ENCODE peak calls at places on chromosome 19, in four cellular contexts. F is GM12878, M is retinal pigment epithelial cell, T is heart right ventricle. R is an unnamed sample.

GRCh38 chr19:16368385-16369305 is 44.0 kb downstream of the KLF2 start:
- DNase-seq in F (no peak), M (no peak), T (no peak), R (no peak)

GRCh38 chr19:30116984-30117555 is 175.0 kb downstream of the URI1 start:
- DNase-seq in F (no peak), M (no peak), T (no peak), R (no peak)

GRCh38 chr19:56836059-56836458 is 4.5 kb downstream of the PEG3 start:
- DNase-seq in F (no peak), M (no peak), T (no peak), R (no peak)

GRCh38 chr19:45919678-45920077 is 5.1 kb upstream of the NANOS2 start:
- DNase-seq in F (no peak), M (no peak), T (no peak), R (no peak)

GRCh38 chr19:21709464-21709863 is 57.9 kb downstream of the ZNF100 start:
- DNase-seq in F (no peak), M (no peak), T (no peak), R (no peak)

GRCh38 chr19:28504139-28504538 is 708.8 kb downstream of the UQCRFS1 start:
- DNase-seq in F (no peak), M (no peak), T (no peak), R (no peak)

GRCh38 chr19:19542507-19542906 is 4.4 kb downstream of the CILP2 start:
- DNase-seq in F (no peak), M (no peak), T (no peak), R (no peak)

GRCh38 chr19:49017041-49017665 is at the start of gene LHB:
- DNase-seq in F (no peak), M (no peak), T (no peak), R (no peak)

GRCh38 chr19:3403489-3404323 is 37.3 kb downstream of the NFIC start:
- DNase-seq in F (no peak), M (peak), T (peak), R (peak)

GRCh38 chr19:37127999-37128820 is 44.3 kb downstream of the ZNF585A start:
- DNase-seq in F (no peak), M (no peak), T (no peak), R (no peak)

GRCh38 chr19:14369399-14370168 is 11.7 kb upstream of the ADGRE5 start:
- DNase-seq in F (no peak), M (no peak), T (peak), R (peak)

GRCh38 chr19:34082289-34083077 is 89.8 kb upstream of the LSM14A start:
- DNase-seq in F (no peak), M (no peak), T (no peak), R (peak)

GRCh38 chr19:33429891-33430673 is 56.6 kb downstream of the CEBPG start:
- DNase-seq in F (no peak), M (no peak), T (no peak), R (no peak)

GRCh38 chr19:12705654-12706331 is 9.4 kb upstream of the FBXW9 start:
- DNase-seq in F (no peak), M (no peak), T (no peak), R (no peak)

GRCh38 chr19:46077815-46078167 is 37.0 kb upstream of the IGFL4 start:
- DNase-seq in F (no peak), M (no peak), T (no peak), R (no peak)

GRCh38 chr19:34313188-34313587 is 51.8 kb upstream of the GPI start:
- DNase-seq in F (no peak), M (no peak), T (peak), R (peak)

GRCh38 chr19:42348211-42348610 is 22.8 kb downstream of the MEGF8 start:
- DNase-seq in F (no peak), M (no peak), T (no peak), R (no peak)

GRCh38 chr19:50626796-50627195 is 12.9 kb downstream of the SYT3 start:
- DNase-seq in F (no peak), M (no peak), T (no peak), R (no peak)

GRCh38 chr19:41939861-41940442 is 11.7 kb upstream of the ERFL start:
- DNase-seq in F (no peak), M (no peak), T (no peak), R (no peak)

GRCh38 chr19:53537523-53538377 is at the start of gene ZNF331:
- DNase-seq in F (peak), M (no peak), T (peak), R (peak)

GRCh38 chr19:52138614-52139290 is 986 bp downstream of the ZNF616 start:
- DNase-seq in F (no peak), M (no peak), T (peak), R (no peak)

GRCh38 chr19:46232468-46232867 is 2.9 kb downstream of the IGFL1 start:
- DNase-seq in F (no peak), M (no peak), T (no peak), R (no peak)

GRCh38 chr19:629961-630714 is 3.2 kb downstream of the POLRMT start:
- DNase-seq in F (no peak), M (no peak), T (no peak), R (no peak)

GRCh38 chr19:50861025-50861424 is 6.3 kb downstream of the KLK3 start:
- DNase-seq in F (no peak), M (no peak), T (no peak), R (no peak)

GRCh38 chr19:12778020-12778904 is 2.9 kb upstream of the HOOK2 start:
- DNase-seq in F (no peak), M (no peak), T (peak), R (peak)

GRCh38 chr19:48194041-48194871 is 23.8 kb downstream of the ZSWIM9 start:
- DNase-seq in F (no peak), M (no peak), T (no peak), R (no peak)

GRCh38 chr19:6065685-6066365 is 44.5 kb downstream of the RFX2 start:
- DNase-seq in F (no peak), M (no peak), T (peak), R (peak)

GRCh38 chr19:45423589-45424190 is at the start of gene ERCC1:
- DNase-seq in F (peak), M (peak), T (peak), R (peak)

GRCh38 chr19:33580026-33580644 is 41.6 kb upstream of the CHST8 start:
- DNase-seq in F (no peak), M (no peak), T (no peak), R (no peak)

GRCh38 chr19:609001-609340 is 19.3 kb downstream of the HCN2 start:
- DNase-seq in F (no peak), M (peak), T (no peak), R (no peak)

GRCh38 chr19:56842421-56842820 is 1.9 kb upstream of the PEG3 start:
- DNase-seq in F (no peak), M (no peak), T (no peak), R (no peak)

GRCh38 chr19:7450243-7451223 is 38.3 kb downstream of the PEX11G start:
- DNase-seq in F (peak), M (no peak), T (no peak), R (peak)

GRCh38 chr19:51391073-51391611 is 751 bp upstream of the C19orf84 start:
- DNase-seq in F (no peak), M (no peak), T (no peak), R (no peak)

GRCh38 chr19:5530701-5531100 is 37.1 kb downstream of the TINCR start:
- DNase-seq in F (no peak), M (no peak), T (no peak), R (no peak)

GRCh38 chr19:31303262-31303815 is 45.9 kb downstream of the TSHZ3 start:
- DNase-seq in F (no peak), M (no peak), T (no peak), R (no peak)

GRCh38 chr19:42693760-42694350 is 46.4 kb downstream of the PSG3 start:
- DNase-seq in F (no peak), M (peak), T (no peak), R (peak)

GRCh38 chr19:54188224-54188871 is 1.0 kb downstream of the MBOAT7 start:
- DNase-seq in F (no peak), M (no peak), T (no peak), R (peak)

GRCh38 chr19:35409191-35409590 is 38.3 kb downstream of the GPR42 start:
- DNase-seq in F (no peak), M (no peak), T (no peak), R (no peak)
- H3K4me3 ChIP-seq in F (peak), M (no peak), T (no peak), R (no peak)

GRCh38 chr19:38531515-38531914 is 86.2 kb downstream of the MAP4K1 start:
- DNase-seq in F (no peak), M (no peak), T (no peak), R (no peak)

GRCh38 chr19:38527466-38528136 is 90.2 kb downstream of the MAP4K1 start:
- DNase-seq in F (no peak), M (no peak), T (no peak), R (no peak)

GRCh38 chr19:38528931-38529330 is 88.8 kb downstream of the MAP4K1 start:
- DNase-seq in F (no peak), M (no peak), T (no peak), R (no peak)

GRCh38 chr19:38528213-38528755 is 89.5 kb downstream of the MAP4K1 start:
- DNase-seq in F (no peak), M (no peak), T (no peak), R (no peak)

GRCh38 chr19:38529610-38530009 is 88.1 kb downstream of the MAP4K1 start:
- DNase-seq in F (no peak), M (no peak), T (no peak), R (no peak)
- TF ChIP-seq CTCF in F (no peak), M (no peak), T (no peak), R (no peak)

GRCh38 chr19:55368701-55369563 is 1.3 kb downstream of the IL11 start:
- DNase-seq in F (no peak), M (no peak), T (no peak), R (peak)
- H3K4me3 ChIP-seq in F (no peak), M (peak), T (peak), R (peak)

GRCh38 chr19:10092648-10093294 is 6.7 kb downstream of the SHFL start:
- DNase-seq in F (no peak), M (no peak), T (no peak), R (no peak)

GRCh38 chr19:10093295-10094186 is 7.4 kb downstream of the SHFL start:
- DNase-seq in F (no peak), M (no peak), T (no peak), R (no peak)

GRCh38 chr19:10095622-10095947 is 6.9 kb downstream of the ANGPTL6 start:
- DNase-seq in F (no peak), M (no peak), T (no peak), R (no peak)

GRCh38 chr19:10096615-10096963 is 5.9 kb downstream of the ANGPTL6 start:
- DNase-seq in F (no peak), M (no peak), T (no peak), R (no peak)

DNA sequence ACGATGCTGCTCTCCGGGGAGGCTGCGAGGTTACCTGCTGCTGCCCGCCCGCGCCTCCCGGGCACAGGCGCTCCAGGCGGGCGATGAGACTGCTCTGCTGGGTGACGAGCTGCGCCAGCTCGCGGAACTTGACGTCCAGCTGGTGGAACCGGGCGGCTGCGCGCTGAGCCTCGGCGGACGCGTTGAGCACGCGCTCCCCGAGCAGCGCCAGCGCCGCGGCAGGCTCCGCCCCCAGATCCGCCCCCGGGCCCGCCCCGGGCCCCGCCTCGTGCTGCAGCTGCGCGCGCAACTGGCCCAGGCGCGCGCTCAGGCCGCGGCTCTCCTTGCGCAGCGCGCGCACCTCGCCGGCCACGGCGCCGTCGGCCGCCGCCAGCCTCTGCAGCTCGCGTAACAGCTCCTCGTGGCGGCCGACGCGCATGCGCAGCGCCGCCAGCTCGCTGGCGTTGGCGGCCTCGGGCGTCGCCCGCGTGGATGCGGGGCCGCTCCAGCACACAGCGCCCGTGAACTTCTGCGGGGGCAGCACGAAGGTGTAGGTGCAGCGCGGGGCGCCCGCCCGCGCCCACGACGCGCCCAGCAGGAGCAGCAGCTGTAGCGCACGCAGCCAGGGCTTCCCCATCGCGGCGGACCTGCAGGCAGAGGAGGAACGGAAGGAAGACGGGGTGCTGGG is 6.4 kb downstream of the ANGPTL6 start:
- DNase-seq in F (no peak), M (peak), T (peak), R (peak)
- TF ChIP-seq CTCF in F (no peak), M (no peak), T (no peak), R (no peak)

DNA sequence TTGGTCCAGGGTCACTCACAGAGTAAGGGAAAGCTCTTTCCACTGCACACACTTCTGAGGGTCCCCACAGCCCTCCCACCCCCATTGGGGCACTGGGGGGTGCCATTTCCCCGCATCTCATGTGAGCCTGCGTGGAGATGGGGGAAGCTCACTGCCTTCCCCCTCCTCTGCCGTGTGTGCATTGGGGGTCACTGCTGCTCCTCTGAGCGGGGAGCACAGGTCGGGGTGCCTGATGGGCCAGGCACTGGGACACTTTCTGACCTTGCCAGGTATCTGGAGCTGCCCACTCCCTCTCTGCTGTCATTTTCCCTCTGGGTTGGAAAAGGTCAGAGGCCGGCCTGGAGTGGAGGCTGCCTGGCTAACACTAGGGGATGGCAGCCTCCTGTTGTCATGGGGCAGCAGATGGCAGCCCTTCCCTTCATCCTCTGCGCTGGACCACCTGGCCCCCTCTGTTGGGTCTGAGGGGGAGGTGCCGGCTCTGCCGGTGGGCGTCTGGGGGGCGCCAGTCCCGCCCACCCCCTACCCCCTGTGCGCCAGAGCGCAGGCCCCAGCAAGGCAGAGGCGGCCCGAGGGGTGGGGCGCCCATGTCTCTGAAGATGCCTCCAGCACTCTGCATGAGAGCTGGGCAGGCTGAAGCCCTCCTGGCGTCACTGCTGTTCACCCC is 9.1 kb downstream of the SSBP4 start:
- DNase-seq in F (no peak), M (no peak), T (no peak), R (no peak)
- H3K4me3 ChIP-seq in F (no peak), M (peak), T (no peak), R (no peak)

GRCh38 chr19:10555613-10555979 is 10.2 kb downstream of the KRI1 start:
- DNase-seq in F (no peak), M (no peak), T (no peak), R (no peak)

GRCh38 chr19:10553943-10554381 is 10.3 kb downstream of the ATG4D start:
- DNase-seq in F (peak), M (no peak), T (no peak), R (no peak)

GRCh38 chr19:10552596-10553053 is 8.9 kb downstream of the ATG4D start:
- DNase-seq in F (no peak), M (no peak), T (no peak), R (no peak)

GRCh38 chr19:10553087-10553667 is 9.5 kb downstream of the ATG4D start:
- DNase-seq in F (no peak), M (no peak), T (no peak), R (no peak)

DNA sequence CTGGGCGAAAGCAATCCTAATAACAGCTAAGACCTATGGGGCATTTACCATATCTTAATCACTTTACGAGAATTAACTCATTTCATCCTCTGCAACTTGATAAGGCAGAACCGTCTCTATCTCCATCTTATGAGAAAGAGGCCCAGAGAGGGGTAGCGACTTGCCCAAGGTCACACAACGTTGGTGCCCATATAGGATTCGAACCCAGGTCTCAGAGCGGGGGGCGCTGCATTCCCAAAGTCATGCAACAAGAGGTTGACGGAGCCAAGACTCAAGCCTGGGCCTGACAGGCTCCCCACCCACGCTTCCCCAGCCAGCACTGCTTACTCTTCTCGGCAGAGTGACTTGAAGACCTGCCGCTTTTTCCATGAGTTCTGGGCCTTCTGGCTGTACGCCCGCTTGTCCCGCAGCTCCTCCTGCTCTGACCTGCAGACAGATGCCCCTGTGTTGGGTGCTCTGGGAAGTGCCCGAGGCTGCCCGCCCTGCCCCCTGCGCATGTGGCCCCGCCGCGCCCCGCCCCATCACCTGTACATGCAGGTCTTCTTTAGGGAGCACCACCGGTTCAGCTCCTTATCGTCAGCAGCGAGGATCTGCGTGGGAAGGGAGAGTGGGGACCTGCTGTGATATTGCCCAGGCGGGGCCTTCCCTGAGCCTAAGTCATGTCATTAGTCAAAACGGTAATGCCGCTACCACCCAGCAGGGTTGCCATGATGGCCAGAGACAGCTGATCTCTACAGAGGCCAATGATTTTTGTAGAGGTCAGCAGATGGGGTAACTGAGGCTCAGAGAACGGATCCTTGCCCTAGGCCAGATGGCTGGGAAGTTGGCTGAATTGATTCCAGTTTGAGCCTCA is 10.8 kb downstream of the KRI1 start:
- DNase-seq in F (no peak), M (no peak), T (no peak), R (no peak)
- TF ChIP-seq CTCF in F (no peak), M (peak), T (no peak), R (no peak)

GRCh38 chr19:43695985-43696729 is 19.7 kb upstream of the IRGC start:
- DNase-seq in F (no peak), M (no peak), T (no peak), R (no peak)
- H3K4me3 ChIP-seq in F (no peak), M (no peak), T (no peak), R (no peak)

GRCh38 chr19:2063824-2064223 is 12.8 kb upstream of the MKNK2 start:
- DNase-seq in F (no peak), M (no peak), T (no peak), R (no peak)

GRCh38 chr19:2064395-2064787 is 13.3 kb upstream of the MKNK2 start:
- DNase-seq in F (no peak), M (no peak), T (no peak), R (no peak)

GRCh38 chr19:2061936-2062729 is 11.1 kb upstream of the MKNK2 start:
- DNase-seq in F (no peak), M (no peak), T (no peak), R (no peak)

GRCh38 chr19:2062770-2063169 is 11.7 kb upstream of the MKNK2 start:
- DNase-seq in F (no peak), M (no peak), T (no peak), R (no peak)

GRCh38 chr19:2064788-2065524 is 13.9 kb upstream of the MKNK2 start:
- DNase-seq in F (no peak), M (no peak), T (no peak), R (peak)
- TF ChIP-seq CTCF in F (no peak), M (no peak), T (no peak), R (peak)

GRCh38 chr19:10231624-10232228 is 595 bp upstream of the S1PR2 start:
- DNase-seq in F (no peak), M (no peak), T (no peak), R (no peak)
- H3K4me3 ChIP-seq in F (peak), M (peak), T (peak), R (peak)

R was measured in AG10803.